ENCODE peak calls at places on chromosomes 12 and 14, in nine cellular contexts. S is H9; I is MM.1S; B is IMR-90; F is trophoblast cell; T is fibroblast of lung; K is hepatocyte; H is left ventricle myocardium inferior; Z is CD8-positive, alpha-beta T cell. V is an unnamed sample. For H3K9me3 and H3K4me1, the result is how much of the 10 kb centered on the place peaks cover.

GRCh38 chr12:77724367-77724957 is 106.2 kb upstream of the NAV3 start:
- DNase-seq in S (no peak), I (peak), B (peak), F (no peak), T (peak), K (peak), H (no peak), Z (no peak), V (no peak)

GRCh38 chr14:62655161-62655560 is 390.1 kb downstream of the KCNH5 start:
- DNase-seq in S (no peak), I (no peak), B (peak), F (no peak), T (peak), K (peak), H (no peak), Z (no peak), V (no peak)

GRCh38 chr12:115035536-115036107 is 351.6 kb upstream of the TBX3 start:
- DNase-seq in S (peak), I (no peak), B (no peak), F (no peak), T (no peak), K (no peak), H (peak), Z (no peak), V (no peak)

GRCh38 chr12:27861428-27862167 is 81.6 kb upstream of the MANSC4 start:
- DNase-seq in S (no peak), I (peak), B (peak), F (no peak), T (no peak), K (no peak), H (peak), Z (no peak), V (peak)

GRCh38 chr14:55329999-55330710 is 58.9 kb downstream of the FBXO34 start:
- DNase-seq in S (no peak), I (no peak), B (peak), F (no peak), T (peak), K (no peak), H (no peak), Z (no peak), V (no peak)

GRCh38 chr12:65908147-65908546 is 83.9 kb downstream of the HMGA2 start:
- DNase-seq in S (no peak), I (no peak), B (no peak), F (no peak), T (peak), K (no peak), H (no peak), Z (no peak), V (no peak)

GRCh38 chr12:29428630-29429029 is 47.7 kb upstream of the ERGIC2 start:
- DNase-seq in S (no peak), I (no peak), B (peak), F (no peak), T (peak), K (peak), H (no peak), Z (no peak), V (no peak)

GRCh38 chr12:131775124-131775903 is 52.9 kb upstream of the MMP17 start:
- DNase-seq in S (no peak), I (no peak), B (peak), F (no peak), T (peak), K (no peak), H (no peak), Z (no peak), V (no peak)

GRCh38 chr14:70086685-70087379 is 101.9 kb downstream of the SLC8A3 start:
- DNase-seq in S (peak), I (peak), B (peak), F (peak), T (peak), K (peak), H (no peak), Z (no peak), V (no peak)

GRCh38 chr12:120579179-120579578 is 2.0 kb downstream of the POP5 start:
- DNase-seq in S (no peak), I (no peak), B (no peak), F (no peak), T (no peak), K (no peak), H (no peak), Z (no peak), V (no peak)

GRCh38 chr14:90274019-90274418 is 17.7 kb downstream of the PSMC1 start:
- DNase-seq in S (peak), I (no peak), B (no peak), F (no peak), T (no peak), K (no peak), H (no peak), Z (no peak), V (no peak)

GRCh38 chr14:105519946-105520698 is 6.3 kb upstream of the TMEM121 start:
- DNase-seq in S (no peak), I (no peak), B (no peak), F (peak), T (no peak), K (no peak), H (no peak), Z (no peak), V (no peak)

GRCh38 chr12:120229583-120230325 is 28.8 kb upstream of the RPLP0 start:
- DNase-seq in S (peak), I (no peak), B (no peak), F (peak), T (no peak), K (peak), H (no peak), Z (no peak), V (no peak)

GRCh38 chr14:77459072-77459723 is 1.3 kb downstream of the AHSA1 start:
- DNase-seq in S (peak), I (peak), B (peak), F (peak), T (peak), K (peak), H (no peak), Z (peak), V (no peak)

GRCh38 chr14:55580401-55581010 is 499 bp downstream of the KTN1 start:
- DNase-seq in S (peak), I (peak), B (no peak), F (no peak), T (no peak), K (peak), H (peak), Z (peak), V (peak)

GRCh38 chr14:26548431-26548830 is 49.4 kb downstream of the NOVA1 start:
- DNase-seq in S (no peak), I (no peak), B (no peak), F (no peak), T (no peak), K (no peak), H (no peak), Z (no peak), V (no peak)

GRCh38 chr14:26549571-26549970 is 48.3 kb downstream of the NOVA1 start:
- DNase-seq in S (no peak), I (no peak), B (no peak), F (no peak), T (no peak), K (no peak), H (no peak), Z (no peak), V (no peak)

DNA sequence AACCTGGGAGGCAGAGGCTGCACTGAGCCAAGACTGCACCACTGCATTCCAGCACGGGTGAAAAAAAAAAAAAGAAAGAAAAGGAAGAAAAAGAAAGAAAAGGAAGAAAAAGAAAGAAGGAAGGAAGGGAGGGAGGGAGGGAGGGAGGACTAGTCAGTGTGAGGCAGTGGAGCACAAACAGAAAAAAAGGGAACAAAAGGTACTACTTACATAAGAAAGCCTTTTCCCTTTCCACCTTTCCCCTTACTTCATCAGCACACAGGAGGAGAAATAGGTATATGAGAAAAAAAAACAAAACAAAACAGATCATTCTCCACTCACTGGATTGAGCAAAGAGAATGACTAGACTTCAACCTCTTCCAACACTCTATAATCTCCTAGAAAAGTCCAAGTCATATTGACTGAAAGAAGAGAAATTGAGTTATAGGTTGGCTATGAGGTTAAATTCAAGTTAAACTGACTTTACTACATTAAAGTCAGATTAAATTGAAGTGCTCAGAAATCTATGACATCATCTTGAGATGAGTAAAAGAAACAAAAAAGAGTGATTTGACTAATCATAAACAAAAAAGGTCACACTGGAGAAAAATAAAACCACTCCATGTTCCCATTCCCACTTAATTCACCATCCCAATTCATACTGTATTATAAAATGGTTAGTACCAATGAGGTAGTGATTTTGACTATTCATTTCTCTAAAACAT is 43.6 kb downstream of the NOVA1 start:
- DNase-seq in S (no peak), I (no peak), B (no peak), F (no peak), T (no peak), K (no peak), H (no peak), Z (no peak), V (no peak)
- H3K9me3 ChIP-seq in S (under half), I (under half), B (under half), F (under half), T (under half), K (under half), H (under half), Z (under half), V (under half)

GRCh38 chr12:75135021-75135420 is 74.6 kb downstream of the KCNC2 start:
- DNase-seq in S (no peak), I (no peak), B (no peak), F (no peak), T (no peak), K (no peak), H (no peak), Z (no peak), V (no peak)
- H3K4me1 ChIP-seq in S (under half), I (under half), B (under half), F (under half), T (under half), K (under half), H (under half), Z (under half), V (under half)

DNA sequence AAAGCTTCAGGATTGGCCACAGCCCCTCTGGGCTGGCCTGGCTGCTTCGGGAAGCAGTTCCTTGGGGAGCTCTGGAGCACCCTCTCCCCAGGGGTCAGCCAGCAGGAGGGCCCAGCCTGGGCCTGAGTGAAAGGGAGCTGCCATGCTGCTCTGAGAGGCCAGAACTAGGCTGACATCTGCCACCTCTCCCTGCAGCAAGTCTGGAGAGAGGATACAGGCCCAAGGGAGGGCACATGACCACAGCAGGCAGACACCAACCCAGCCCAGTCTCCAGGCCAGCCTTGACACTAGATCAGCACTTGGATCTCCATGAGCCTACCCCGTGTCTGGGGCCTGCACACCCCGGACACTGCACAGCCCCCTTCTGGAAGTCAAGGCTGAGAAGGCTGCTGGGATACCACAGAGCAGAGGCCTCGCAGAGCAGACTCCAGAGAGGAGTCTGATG is 13.1 kb downstream of the COL2A1 start:
- DNase-seq in S (no peak), I (no peak), B (no peak), F (no peak), T (no peak), K (no peak), H (no peak), Z (no peak), V (no peak)
- H3K27ac ChIP-seq in S (no peak), I (no peak), B (no peak), F (no peak), T (no peak), K (peak), H (no peak), Z (no peak), V (no peak)

GRCh38 chr12:34292736-34293625 is 270.7 kb downstream of the ALG10 start:
- DNase-seq in S (no peak), I (no peak), B (no peak), F (no peak), T (no peak), K (no peak), H (peak), Z (no peak), V (peak)
- H3K9me3 ChIP-seq in S (half or more), I (under half), B (half or more), F (half or more), T (under half), K (under half), H (under half), Z (under half), V (under half)

GRCh38 chr14:51850651-51851050 is 9.8 kb upstream of the GNG2 start:
- DNase-seq in S (no peak), I (no peak), B (no peak), F (no peak), T (no peak), K (no peak), H (no peak), Z (no peak), V (no peak)
- H3K4me1 ChIP-seq in S (under half), I (under half), B (under half), F (under half), T (under half), K (under half), H (under half), Z (under half), V (under half)

GRCh38 chr14:102688290-102688689 is 89.0 kb upstream of the TRAF3 start:
- DNase-seq in S (no peak), I (no peak), B (no peak), F (no peak), T (no peak), K (no peak), H (no peak), Z (no peak), V (no peak)

GRCh38 chr14:102686176-102686801 is 91.0 kb upstream of the TRAF3 start:
- DNase-seq in S (no peak), I (no peak), B (no peak), F (no peak), T (no peak), K (no peak), H (no peak), Z (no peak), V (no peak)

GRCh38 chr14:102678394-102678793 is 85.9 kb downstream of the RCOR1 start:
- DNase-seq in S (no peak), I (no peak), B (no peak), F (no peak), T (no peak), K (no peak), H (no peak), Z (no peak), V (no peak)

GRCh38 chr14:102684276-102684663 is 91.8 kb downstream of the RCOR1 start:
- DNase-seq in S (no peak), I (no peak), B (no peak), F (no peak), T (no peak), K (no peak), H (no peak), Z (no peak), V (no peak)

DNA sequence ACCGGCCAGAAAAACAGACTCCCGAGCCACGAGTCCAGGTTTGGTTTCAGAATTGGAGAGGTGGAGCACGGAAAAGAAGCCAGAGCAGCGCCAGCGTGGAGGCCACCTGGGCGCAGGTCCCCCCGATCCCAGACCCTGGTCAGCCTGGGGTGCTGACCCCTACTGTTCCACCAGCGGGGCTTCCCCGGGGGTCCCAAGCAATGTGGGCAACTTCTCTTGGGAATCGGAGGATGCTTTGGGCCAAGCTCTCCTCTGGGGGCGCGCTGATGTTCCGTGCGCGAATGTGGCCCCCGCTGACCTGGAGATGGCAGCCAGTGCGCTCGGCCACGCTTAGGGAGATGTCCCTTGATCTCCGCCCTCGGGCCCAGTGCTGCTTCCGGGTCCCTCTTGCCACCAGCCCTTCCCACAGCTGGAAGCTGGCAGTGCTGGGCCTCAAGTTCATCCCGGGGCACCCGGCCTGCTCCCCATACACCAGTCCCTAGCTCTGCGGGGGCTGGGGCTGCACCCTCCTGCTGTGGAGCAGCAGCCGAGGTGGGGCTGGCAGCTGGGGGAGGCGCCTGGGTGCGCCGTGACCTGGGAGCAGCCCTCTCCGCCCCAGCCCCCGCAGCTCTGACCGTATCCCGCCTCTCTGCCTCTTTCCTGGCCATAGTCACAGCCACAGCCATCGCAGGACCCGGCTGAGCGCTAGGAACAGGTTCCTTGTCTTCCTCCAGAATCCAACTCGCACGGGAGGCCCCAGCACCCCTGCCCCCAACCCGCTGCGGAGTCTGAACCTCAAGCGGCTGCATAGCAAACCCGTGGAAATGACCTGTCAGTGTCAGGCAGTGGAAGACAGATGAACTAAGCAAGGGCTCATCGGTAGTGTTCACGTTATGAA is 91.2 kb downstream of the RCOR1 start:
- DNase-seq in S (peak), I (no peak), B (no peak), F (no peak), T (no peak), K (peak), H (no peak), Z (no peak), V (no peak)
- H3K27ac ChIP-seq in S (no peak), I (no peak), B (no peak), F (no peak), T (no peak), K (peak), H (no peak), Z (no peak), V (no peak)

DNA sequence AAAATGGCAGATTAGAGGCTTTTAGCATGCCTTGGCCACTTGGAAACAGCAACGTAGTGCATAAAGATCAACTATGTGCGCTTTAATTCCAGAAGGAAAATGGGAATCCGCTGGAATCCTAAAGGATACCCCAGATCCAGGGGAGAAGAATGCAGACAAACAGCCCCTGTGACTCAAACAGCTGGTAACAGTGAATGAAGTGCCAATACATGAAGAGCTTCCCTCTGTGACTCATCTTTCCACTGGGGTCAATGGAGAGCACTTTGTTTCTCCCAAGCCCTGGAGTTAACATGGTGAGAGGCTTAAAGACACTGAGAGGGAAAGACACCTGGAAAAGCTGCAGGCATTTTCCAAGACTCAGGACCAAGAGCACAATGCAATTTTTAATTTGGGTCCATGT is 263.1 kb downstream of the CEP128 start:
- DNase-seq in S (no peak), I (no peak), B (peak), F (no peak), T (peak), K (no peak), H (no peak), Z (no peak), V (no peak)
- H3K9me3 ChIP-seq in S (under half), I (under half), B (under half), F (under half), T (under half), K (under half), H (under half), Z (under half), V (under half)

V was measured in gastrocnemius medialis.